ENCODE peak calls at places on chromosome 9, in five cellular contexts. One of them, this sample, is unnamed.

GRCh38 chr9:22170162-22170932 is 161.2 kb upstream of the CDKN2B start:
- DNase-seq in HepG2: peak
- DNase-seq in SK-N-SH: no peak
- DNase-seq in GM12878: no peak
- DNase-seq in K562: no peak
- DNase-seq in this sample: no peak

GRCh38 chr9:115349542-115349941 is 231.6 kb upstream of the TNC start:
- DNase-seq in GM12878: no peak
- DNase-seq in K562: no peak
- DNase-seq in SK-N-SH: no peak
- DNase-seq in HepG2: no peak
- DNase-seq in this sample: no peak

GRCh38 chr9:27194401-27195091 is 85.5 kb downstream of the TEK start:
- DNase-seq in SK-N-SH: no peak
- DNase-seq in HepG2: no peak
- DNase-seq in GM12878: no peak
- DNase-seq in K562: no peak
- DNase-seq in this sample: no peak

GRCh38 chr9:98251554-98251953 is 3.9 kb downstream of the TBC1D2 start:
- DNase-seq in K562: no peak
- DNase-seq in HepG2: no peak
- DNase-seq in GM12878: no peak
- DNase-seq in SK-N-SH: no peak
- DNase-seq in this sample: no peak

GRCh38 chr9:86357091-86357866 is 3.1 kb upstream of the TUT7 start:
- DNase-seq in SK-N-SH: no peak
- DNase-seq in K562: peak
- DNase-seq in GM12878: no peak
- DNase-seq in HepG2: no peak
- DNase-seq in this sample: no peak

GRCh38 chr9:112032009-112032408 is 135.4 kb downstream of the UGCG start:
- DNase-seq in GM12878: peak
- DNase-seq in HepG2: no peak
- DNase-seq in SK-N-SH: no peak
- DNase-seq in K562: no peak
- DNase-seq in this sample: no peak

GRCh38 chr9:90441814-90442213 is 200.8 kb downstream of the DIRAS2 start:
- DNase-seq in SK-N-SH: no peak
- DNase-seq in GM12878: no peak
- DNase-seq in K562: no peak
- DNase-seq in HepG2: no peak
- DNase-seq in this sample: no peak

GRCh38 chr9:113523421-113524141 is 60.1 kb downstream of the RGS3 start:
- DNase-seq in HepG2: no peak
- DNase-seq in SK-N-SH: no peak
- DNase-seq in K562: no peak
- DNase-seq in GM12878: peak
- DNase-seq in this sample: no peak

GRCh38 chr9:124190761-124191160 is 67.0 kb upstream of the NEK6 start:
- DNase-seq in GM12878: no peak
- DNase-seq in SK-N-SH: no peak
- DNase-seq in K562: no peak
- DNase-seq in HepG2: peak
- DNase-seq in this sample: no peak

GRCh38 chr9:5013379-5013778 is 28.3 kb downstream of the JAK2 start:
- DNase-seq in SK-N-SH: no peak
- DNase-seq in K562: no peak
- DNase-seq in HepG2: no peak
- DNase-seq in GM12878: no peak
- DNase-seq in this sample: no peak

GRCh38 chr9:8732367-8733075 is 932.9 kb upstream of the DMAC1 start:
- DNase-seq in GM12878: no peak
- DNase-seq in HepG2: no peak
- DNase-seq in SK-N-SH: no peak
- DNase-seq in K562: no peak
- DNase-seq in this sample: no peak

GRCh38 chr9:94084314-94084713 is at the start of gene PTPDC1:
- DNase-seq in SK-N-SH: peak
- DNase-seq in K562: peak
- DNase-seq in GM12878: no peak
- DNase-seq in HepG2: peak
- DNase-seq in this sample: peak

GRCh38 chr9:89755835-89756234 is 151.0 kb downstream of the GADD45G start:
- DNase-seq in K562: no peak
- DNase-seq in GM12878: no peak
- DNase-seq in SK-N-SH: no peak
- DNase-seq in HepG2: no peak
- DNase-seq in this sample: no peak

GRCh38 chr9:119639287-119639955 is 270.2 kb upstream of the BRINP1 start:
- DNase-seq in HepG2: no peak
- DNase-seq in K562: no peak
- DNase-seq in GM12878: no peak
- DNase-seq in SK-N-SH: peak
- DNase-seq in this sample: no peak

GRCh38 chr9:36566813-36567217 is 5.9 kb upstream of the MELK start:
- DNase-seq in K562: no peak
- DNase-seq in SK-N-SH: no peak
- DNase-seq in HepG2: no peak
- DNase-seq in GM12878: no peak
- DNase-seq in this sample: no peak

GRCh38 chr9:96061293-96061987 is 185.9 kb downstream of the ERCC6L2 start:
- DNase-seq in SK-N-SH: peak
- DNase-seq in GM12878: no peak
- DNase-seq in HepG2: peak
- DNase-seq in K562: peak
- DNase-seq in this sample: peak

GRCh38 chr9:93891549-93892310 is 63.4 kb downstream of the BARX1 start:
- DNase-seq in GM12878: no peak
- DNase-seq in SK-N-SH: no peak
- DNase-seq in K562: no peak
- DNase-seq in HepG2: no peak
- DNase-seq in this sample: no peak

GRCh38 chr9:88738708-88739107 is 203.7 kb downstream of the NXNL2 start:
- DNase-seq in HepG2: no peak
- DNase-seq in GM12878: no peak
- DNase-seq in K562: no peak
- DNase-seq in SK-N-SH: peak
- DNase-seq in this sample: no peak

GRCh38 chr9:93132287-93132927 is 1.6 kb downstream of the NINJ1 start:
- DNase-seq in K562: no peak
- DNase-seq in HepG2: no peak
- DNase-seq in GM12878: no peak
- DNase-seq in SK-N-SH: no peak
- DNase-seq in this sample: no peak

GRCh38 chr9:127566351-127567001 is 45.6 kb upstream of the STXBP1 start:
- DNase-seq in HepG2: no peak
- DNase-seq in GM12878: no peak
- DNase-seq in SK-N-SH: no peak
- DNase-seq in K562: no peak
- DNase-seq in this sample: no peak

GRCh38 chr9:37037744-37038640 is 3.9 kb upstream of the PAX5 start:
- DNase-seq in HepG2: no peak
- DNase-seq in SK-N-SH: peak
- DNase-seq in K562: no peak
- DNase-seq in GM12878: no peak
- DNase-seq in this sample: no peak

DNA sequence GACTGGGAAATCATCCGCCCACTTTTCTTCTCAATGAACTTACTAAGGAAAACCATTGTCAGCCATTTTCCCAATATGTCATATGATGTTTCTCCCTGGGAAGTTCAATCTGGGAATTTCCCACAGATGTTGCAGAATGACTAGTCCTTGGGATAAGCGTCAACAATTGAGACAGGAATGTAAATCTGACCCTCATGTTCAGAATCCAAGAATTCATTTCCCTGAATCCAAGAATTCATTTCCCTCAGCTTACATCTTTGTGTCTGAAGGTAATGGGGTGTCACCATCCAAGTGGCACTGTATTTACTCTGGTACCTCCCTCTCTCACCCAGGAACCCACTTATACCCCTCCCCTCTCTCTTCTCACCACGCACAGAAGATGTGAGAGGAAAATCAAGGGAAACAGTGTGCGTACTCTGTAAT is 7.4 kb downstream of the KLF9 start:
- DNase-seq in K562: no peak
- DNase-seq in SK-N-SH: no peak
- DNase-seq in GM12878: no peak
- DNase-seq in HepG2: no peak
- DNase-seq in this sample: no peak
- TF ChIP-seq FOXM1 in K562: no peak
- TF ChIP-seq FOXM1 in SK-N-SH: no peak
- TF ChIP-seq FOXM1 in GM12878: no peak
- TF ChIP-seq FOXM1 in HepG2: no peak
- TF ChIP-seq FOXM1 in this sample: no peak

GRCh38 chr9:121288874-121289553 is 21.1 kb downstream of the GSN start:
- DNase-seq in GM12878: no peak
- DNase-seq in K562: no peak
- DNase-seq in SK-N-SH: no peak
- DNase-seq in HepG2: peak
- DNase-seq in this sample: no peak
- TF ChIP-seq FOXM1 in GM12878: no peak
- TF ChIP-seq FOXM1 in K562: no peak
- TF ChIP-seq FOXM1 in SK-N-SH: no peak
- TF ChIP-seq FOXM1 in HepG2: no peak
- TF ChIP-seq FOXM1 in this sample: no peak

DNA sequence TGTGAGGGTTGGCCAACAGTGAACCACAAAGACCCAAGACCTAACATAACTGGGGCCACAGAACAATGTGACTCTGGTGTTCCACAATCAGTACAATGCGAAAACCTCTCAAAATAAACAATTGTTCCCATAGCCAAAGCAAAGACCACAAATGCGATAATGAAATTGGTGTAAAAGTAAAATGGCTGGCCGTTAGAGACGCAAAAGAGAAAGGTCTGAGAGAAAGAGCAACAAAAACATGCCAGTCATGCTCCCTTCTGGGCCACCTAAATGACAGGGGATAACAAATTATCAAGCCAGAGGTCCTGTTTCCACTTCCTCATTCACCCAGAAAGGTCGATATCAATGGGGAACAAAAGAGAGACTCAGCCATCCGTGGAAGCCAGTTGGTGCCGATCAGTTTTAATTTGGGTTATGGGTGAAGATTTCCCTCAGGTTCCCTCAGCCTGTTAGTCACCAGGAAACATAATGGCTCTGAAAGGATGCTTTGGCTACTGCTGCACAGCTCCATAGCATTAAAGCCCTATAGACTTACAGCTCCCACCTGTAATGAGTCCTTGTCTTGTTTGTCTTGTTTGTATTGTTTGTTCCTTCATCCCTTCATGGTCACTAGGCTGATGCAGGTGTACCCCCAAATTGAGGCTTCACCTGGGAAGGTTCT is 9.2 kb upstream of the CFAP95 start:
- DNase-seq in SK-N-SH: no peak
- DNase-seq in GM12878: no peak
- DNase-seq in K562: peak
- DNase-seq in HepG2: no peak
- DNase-seq in this sample: no peak
- TF ChIP-seq FOXM1 in SK-N-SH: no peak
- TF ChIP-seq FOXM1 in GM12878: no peak
- TF ChIP-seq FOXM1 in K562: no peak
- TF ChIP-seq FOXM1 in HepG2: no peak
- TF ChIP-seq FOXM1 in this sample: no peak

GRCh38 chr9:135248111-135248510 is 160.6 kb downstream of the OLFM1 start:
- DNase-seq in K562: no peak
- DNase-seq in SK-N-SH: no peak
- DNase-seq in HepG2: no peak
- DNase-seq in GM12878: no peak
- DNase-seq in this sample: no peak
- TF ChIP-seq FOXM1 in K562: no peak
- TF ChIP-seq FOXM1 in SK-N-SH: no peak
- TF ChIP-seq FOXM1 in HepG2: no peak
- TF ChIP-seq FOXM1 in GM12878: no peak
- TF ChIP-seq FOXM1 in this sample: no peak

GRCh38 chr9:76868897-76869296 is 37.0 kb downstream of the PRUNE2 start:
- DNase-seq in K562: no peak
- DNase-seq in GM12878: no peak
- DNase-seq in HepG2: no peak
- DNase-seq in SK-N-SH: no peak
- DNase-seq in this sample: no peak
- TF ChIP-seq FOXM1 in K562: no peak
- TF ChIP-seq FOXM1 in GM12878: no peak
- TF ChIP-seq FOXM1 in HepG2: no peak
- TF ChIP-seq FOXM1 in SK-N-SH: no peak
- TF ChIP-seq FOXM1 in this sample: no peak

DNA sequence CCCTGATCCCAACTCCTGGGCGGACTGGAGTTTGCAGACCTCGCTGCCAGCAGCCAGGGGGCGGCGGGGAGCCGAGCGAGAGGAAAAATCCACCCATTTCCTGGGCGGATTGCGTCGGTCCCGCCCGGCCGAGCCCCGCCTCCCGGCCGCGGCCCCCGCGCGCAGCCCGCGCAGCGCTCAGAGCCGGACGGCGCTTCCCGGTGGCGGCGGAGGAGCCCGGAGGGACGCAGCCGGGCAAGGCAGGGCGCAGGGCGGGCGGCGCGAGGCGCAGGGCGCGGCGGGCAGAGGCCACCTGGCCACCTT is at the start of gene OLFM1:
- DNase-seq in HepG2: no peak
- DNase-seq in K562: peak
- DNase-seq in GM12878: no peak
- DNase-seq in SK-N-SH: peak
- DNase-seq in this sample: peak
- TF ChIP-seq FOXM1 in HepG2: no peak
- TF ChIP-seq FOXM1 in K562: no peak
- TF ChIP-seq FOXM1 in GM12878: no peak
- TF ChIP-seq FOXM1 in SK-N-SH: no peak
- TF ChIP-seq FOXM1 in this sample: no peak

GRCh38 chr9:121349009-121349408 is 21.0 kb downstream of the STOM start:
- DNase-seq in SK-N-SH: no peak
- DNase-seq in HepG2: no peak
- DNase-seq in K562: no peak
- DNase-seq in GM12878: no peak
- DNase-seq in this sample: no peak
- TF ChIP-seq FOXM1 in SK-N-SH: no peak
- TF ChIP-seq FOXM1 in HepG2: no peak
- TF ChIP-seq FOXM1 in K562: no peak
- TF ChIP-seq FOXM1 in GM12878: no peak
- TF ChIP-seq FOXM1 in this sample: no peak

DNA sequence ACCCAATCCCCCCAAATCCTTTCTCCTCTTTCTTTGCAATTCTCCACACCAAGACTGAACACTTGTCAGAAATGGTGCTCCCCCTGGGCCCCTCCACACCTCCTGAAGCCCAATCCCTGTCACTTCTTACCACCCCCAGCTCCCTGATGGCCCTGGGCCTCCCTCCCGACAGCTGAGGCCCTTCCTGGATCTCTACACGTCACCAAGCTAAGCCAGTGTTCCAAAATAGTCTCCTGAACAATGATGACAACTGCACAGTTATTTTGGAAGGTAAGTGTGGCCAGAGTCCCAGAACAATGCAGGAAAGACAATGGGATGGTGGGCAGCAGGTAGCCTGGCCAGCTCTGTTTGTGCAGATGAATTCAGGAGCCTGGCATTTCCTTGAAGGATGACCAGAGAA is 63.7 kb upstream of the PRSS3 start:
- DNase-seq in K562: no peak
- DNase-seq in SK-N-SH: no peak
- DNase-seq in GM12878: no peak
- DNase-seq in HepG2: no peak
- DNase-seq in this sample: no peak
- TF ChIP-seq FOXM1 in K562: no peak
- TF ChIP-seq FOXM1 in SK-N-SH: no peak
- TF ChIP-seq FOXM1 in GM12878: no peak
- TF ChIP-seq FOXM1 in HepG2: no peak
- TF ChIP-seq FOXM1 in this sample: no peak